ENCODE peak calls at places on chromosomes 4 and X, in five cellular contexts. One of them, this sample, is unnamed.

GRCh38 chr4:8007581-8007980 is 67.9 kb upstream of the AFAP1 start:
- DNase-seq in posterior cingulate gyrus: no peak
- DNase-seq in H4: no peak
- DNase-seq in HCEC 1CT: no peak
- DNase-seq in activated CD8-positive, alpha-beta T cell treated with anti-CD3 and anti-CD28 coated beads for 36 hours: no peak
- DNase-seq in this sample: no peak

GRCh38 chr4:128591482-128591881 is 218.0 kb upstream of the JADE1 start:
- DNase-seq in posterior cingulate gyrus: no peak
- DNase-seq in H4: no peak
- DNase-seq in HCEC 1CT: no peak
- DNase-seq in activated CD8-positive, alpha-beta T cell treated with anti-CD3 and anti-CD28 coated beads for 36 hours: no peak
- DNase-seq in this sample: no peak

GRCh38 chr4:114217150-114217817 is 237.8 kb upstream of the ARSJ start:
- DNase-seq in posterior cingulate gyrus: no peak
- DNase-seq in H4: no peak
- DNase-seq in HCEC 1CT: no peak
- DNase-seq in activated CD8-positive, alpha-beta T cell treated with anti-CD3 and anti-CD28 coated beads for 36 hours: no peak
- DNase-seq in this sample: no peak

GRCh38 chrX:73877687-73878086 is 314.7 kb downstream of the CHIC1 start:
- DNase-seq in posterior cingulate gyrus: no peak
- DNase-seq in H4: no peak
- DNase-seq in HCEC 1CT: no peak
- DNase-seq in activated CD8-positive, alpha-beta T cell treated with anti-CD3 and anti-CD28 coated beads for 36 hours: no peak
- DNase-seq in this sample: no peak

GRCh38 chr4:106595906-106596305 is 227.3 kb upstream of the GIMD1 start:
- DNase-seq in posterior cingulate gyrus: no peak
- DNase-seq in H4: no peak
- DNase-seq in HCEC 1CT: no peak
- DNase-seq in activated CD8-positive, alpha-beta T cell treated with anti-CD3 and anti-CD28 coated beads for 36 hours: no peak
- DNase-seq in this sample: no peak

GRCh38 chrX:129843209-129843458 is 552 bp downstream of the ZDHHC9 start:
- DNase-seq in posterior cingulate gyrus: no peak
- DNase-seq in H4: no peak
- DNase-seq in HCEC 1CT: no peak
- DNase-seq in activated CD8-positive, alpha-beta T cell treated with anti-CD3 and anti-CD28 coated beads for 36 hours: no peak
- DNase-seq in this sample: no peak

GRCh38 chr4:56909083-56909981 is 1.6 kb downstream of the REST start:
- DNase-seq in posterior cingulate gyrus: no peak
- DNase-seq in H4: peak; percentile 19
- DNase-seq in HCEC 1CT: peak; percentile 32
- DNase-seq in activated CD8-positive, alpha-beta T cell treated with anti-CD3 and anti-CD28 coated beads for 36 hours: peak; percentile 71
- DNase-seq in this sample: peak; percentile 55

GRCh38 chrX:16838202-16839066 is 31.7 kb downstream of the RBBP7 start:
- DNase-seq in posterior cingulate gyrus: no peak
- DNase-seq in H4: peak; percentile 61
- DNase-seq in HCEC 1CT: peak; percentile 68
- DNase-seq in activated CD8-positive, alpha-beta T cell treated with anti-CD3 and anti-CD28 coated beads for 36 hours: no peak
- DNase-seq in this sample: peak; percentile 76

GRCh38 chr4:70709551-70710080 is 12.1 kb upstream of the RUFY3 start:
- DNase-seq in posterior cingulate gyrus: no peak
- DNase-seq in H4: no peak
- DNase-seq in HCEC 1CT: no peak
- DNase-seq in activated CD8-positive, alpha-beta T cell treated with anti-CD3 and anti-CD28 coated beads for 36 hours: no peak
- DNase-seq in this sample: no peak

GRCh38 chr4:174352405-174352804 is 68.7 kb downstream of the CEP44 start:
- DNase-seq in posterior cingulate gyrus: no peak
- DNase-seq in H4: no peak
- DNase-seq in HCEC 1CT: no peak
- DNase-seq in activated CD8-positive, alpha-beta T cell treated with anti-CD3 and anti-CD28 coated beads for 36 hours: no peak
- DNase-seq in this sample: no peak

GRCh38 chrX:125202486-125203378 is 116.9 kb upstream of the TEX13C start:
- DNase-seq in posterior cingulate gyrus: peak; percentile 67
- DNase-seq in H4: no peak
- DNase-seq in HCEC 1CT: no peak
- DNase-seq in activated CD8-positive, alpha-beta T cell treated with anti-CD3 and anti-CD28 coated beads for 36 hours: no peak
- DNase-seq in this sample: no peak

GRCh38 chr4:98546910-98547544 is 111.4 kb downstream of the TSPAN5 start:
- DNase-seq in posterior cingulate gyrus: peak; percentile 74
- DNase-seq in H4: no peak
- DNase-seq in HCEC 1CT: peak; percentile 18
- DNase-seq in activated CD8-positive, alpha-beta T cell treated with anti-CD3 and anti-CD28 coated beads for 36 hours: no peak
- DNase-seq in this sample: peak; percentile 48

GRCh38 chr4:78645853-78646757 is 94.5 kb downstream of the ANXA3 start:
- DNase-seq in posterior cingulate gyrus: peak; percentile 69
- DNase-seq in H4: peak; percentile 88
- DNase-seq in HCEC 1CT: peak; percentile 84
- DNase-seq in activated CD8-positive, alpha-beta T cell treated with anti-CD3 and anti-CD28 coated beads for 36 hours: no peak
- DNase-seq in this sample: peak; percentile 83

GRCh38 chrX:41043950-41044349 is 41.3 kb upstream of the USP9X start:
- DNase-seq in posterior cingulate gyrus: no peak
- DNase-seq in H4: no peak
- DNase-seq in HCEC 1CT: peak; percentile 45
- DNase-seq in activated CD8-positive, alpha-beta T cell treated with anti-CD3 and anti-CD28 coated beads for 36 hours: no peak
- DNase-seq in this sample: peak; percentile 24

GRCh38 chrX:110180928-110181310 is 137.0 kb downstream of the AMMECR1 start:
- DNase-seq in posterior cingulate gyrus: no peak
- DNase-seq in H4: no peak
- DNase-seq in HCEC 1CT: peak; percentile 37
- DNase-seq in activated CD8-positive, alpha-beta T cell treated with anti-CD3 and anti-CD28 coated beads for 36 hours: no peak
- DNase-seq in this sample: peak; percentile 52

GRCh38 chrX:44432641-44433040 is 89.2 kb upstream of the EFHC2 start:
- DNase-seq in posterior cingulate gyrus: no peak
- DNase-seq in H4: peak; percentile 31
- DNase-seq in HCEC 1CT: peak; percentile 48
- DNase-seq in activated CD8-positive, alpha-beta T cell treated with anti-CD3 and anti-CD28 coated beads for 36 hours: no peak
- DNase-seq in this sample: no peak

This sample was measured in HFFc6.